ENCODE peak calls at places on chromosomes 7 and 10, in six cellular contexts. W is IMR-90, S is neuronal stem cell, C is H1, O is mesenchymal stem cell, H is trophoblast cell. Z is an unnamed sample.

GRCh38 chr10:26199841-26200240 is 16.7 kb upstream of the GAD2 start:
- DNase-seq in W (no peak), S (no peak), C (no peak), O (no peak), H (peak; percentile 5), Z (peak; percentile 78)

GRCh38 chr7:39565538-39565937 is 666 bp upstream of the YAE1 start:
- DNase-seq in W (no peak), S (no peak), C (no peak), O (no peak), H (no peak), Z (no peak)

GRCh38 chr10:44854693-44855350 is 56.3 kb upstream of the TMEM72 start:
- DNase-seq in W (no peak), S (no peak), C (no peak), O (no peak), H (no peak), Z (no peak)

GRCh38 chr10:15123749-15124184 is 26.6 kb downstream of the RPP38 start:
- DNase-seq in W (peak; percentile 86), S (no peak), C (no peak), O (peak; percentile 75), H (no peak), Z (no peak)

GRCh38 chr10:22053048-22053447 is 49.5 kb upstream of the DNAJC1 start:
- DNase-seq in W (no peak), S (no peak), C (no peak), O (peak; percentile 28), H (peak; percentile 37), Z (peak; percentile 9)

GRCh38 chr7:121924273-121925184 is 51.6 kb downstream of the PTPRZ1 start:
- DNase-seq in W (no peak), S (peak; percentile 54), C (no peak), O (no peak), H (no peak), Z (no peak)

GRCh38 chr7:40072268-40072667 is 62.2 kb downstream of the MPLKIP start:
- DNase-seq in W (no peak), S (no peak), C (no peak), O (no peak), H (no peak), Z (peak; percentile 35)

GRCh38 chr7:80137410-80137809 is 2.8 kb downstream of the GNAI1 start:
- DNase-seq in W (no peak), S (no peak), C (no peak), O (no peak), H (peak; percentile 54), Z (no peak)

GRCh38 chr10:110354322-110354766 is 49.6 kb upstream of the SMNDC1 start:
- DNase-seq in W (peak; percentile 90), S (peak; percentile 63), C (peak; percentile 58), O (peak; percentile 83), H (peak; percentile 85), Z (peak; percentile 88)

GRCh38 chr7:7921830-7922229 is 46.8 kb upstream of the GLCCI1 start:
- DNase-seq in W (no peak), S (no peak), C (no peak), O (no peak), H (no peak), Z (peak; percentile 7)

GRCh38 chr10:61135276-61135721 is 191.3 kb upstream of the RHOBTB1 start:
- DNase-seq in W (no peak), S (no peak), C (no peak), O (no peak), H (no peak), Z (peak; percentile 37)

GRCh38 chr10:90007226-90007625 is 305.8 kb downstream of the KIF20B start:
- DNase-seq in W (no peak), S (no peak), C (no peak), O (no peak), H (no peak), Z (peak; percentile 17)

GRCh38 chr7:473211-473734 is 46.4 kb downstream of the PDGFA start:
- DNase-seq in W (no peak), S (no peak), C (no peak), O (no peak), H (no peak), Z (no peak)

GRCh38 chr7:142892941-142893340 is 7.4 kb upstream of the TRPV6 start:
- DNase-seq in W (no peak), S (no peak), C (no peak), O (no peak), H (no peak), Z (no peak)

GRCh38 chr7:36967387-36967786 is 243.1 kb upstream of the AOAH start:
- DNase-seq in W (peak; percentile 62), S (peak; percentile 65), C (peak; percentile 47), O (peak; percentile 78), H (peak; percentile 86), Z (peak; percentile 90)

GRCh38 chr10:15325243-15326002 is 45.7 kb downstream of the FAM171A1 start:
- DNase-seq in W (peak; percentile 85), S (no peak), C (no peak), O (peak; percentile 76), H (no peak), Z (peak; percentile 46)

GRCh38 chr10:95531994-95532399 is 29.2 kb downstream of the SORBS1 start:
- DNase-seq in W (no peak), S (no peak), C (no peak), O (no peak), H (no peak), Z (peak; percentile 45)

GRCh38 chr7:158312789-158313188 is 274.8 kb downstream of the PTPRN2 start:
- DNase-seq in W (no peak), S (no peak), C (no peak), O (no peak), H (no peak), Z (no peak)

GRCh38 chr7:6709808-6710207 is 3.1 kb upstream of the ZNF12 start:
- DNase-seq in W (no peak), S (no peak), C (no peak), O (no peak), H (no peak), Z (no peak)
- H4K8ac ChIP-seq in W (no peak overlapping the region), S (no peak overlapping the region), C (no peak overlapping the region), O (no peak overlapping the region), H (no peak overlapping the region), Z (no peak overlapping the region)

DNA sequence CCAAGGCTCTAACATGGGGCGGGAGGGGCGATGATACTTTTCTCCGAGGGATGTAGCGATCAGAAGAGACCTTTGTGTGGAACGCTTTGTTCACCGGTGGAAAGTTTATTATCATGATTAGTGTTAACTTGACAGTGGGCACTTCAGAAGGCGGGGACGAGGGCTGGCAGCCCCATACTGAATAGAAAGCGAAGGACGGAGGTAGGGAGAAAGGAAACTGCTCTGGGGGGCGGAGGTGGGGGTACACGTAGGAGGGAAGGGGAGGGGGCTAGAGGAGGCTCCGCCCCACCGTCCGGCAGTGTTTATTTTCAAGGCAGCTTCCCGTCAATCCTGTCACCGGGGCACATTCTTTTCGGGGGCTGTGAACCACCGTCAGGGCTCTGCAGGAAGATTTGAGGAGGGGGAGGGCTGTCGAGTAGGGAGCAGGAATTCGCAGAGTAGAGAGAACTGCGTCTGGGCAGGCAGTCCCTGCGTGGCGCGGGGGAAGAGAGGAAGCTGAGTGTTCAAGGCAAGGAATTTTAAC is 9.4 kb upstream of the NKX2-3 start:
- DNase-seq in W (no peak), S (no peak), C (no peak), O (peak; percentile 84), H (no peak), Z (peak; percentile 88)
- H3K9ac ChIP-seq in W (no peak overlapping the region), S (no peak overlapping the region), C (no peak overlapping the region), O (no peak overlapping the region), H (peak overlapping the region; percentile 1), Z (no peak overlapping the region)

GRCh38 chr7:151408839-151409554 is 841 bp downstream of the WDR86 start:
- DNase-seq in W (no peak), S (no peak), C (no peak), O (peak; percentile 52), H (no peak), Z (peak; percentile 89)
- H3K4me3 ChIP-seq in W (peak overlapping the region; percentile 36), S (peak overlapping the region; percentile 96), C (peak overlapping the region; percentile 83), O (no peak overlapping the region), H (peak overlapping the region; percentile 79), Z (peak overlapping the region; percentile 70)

DNA sequence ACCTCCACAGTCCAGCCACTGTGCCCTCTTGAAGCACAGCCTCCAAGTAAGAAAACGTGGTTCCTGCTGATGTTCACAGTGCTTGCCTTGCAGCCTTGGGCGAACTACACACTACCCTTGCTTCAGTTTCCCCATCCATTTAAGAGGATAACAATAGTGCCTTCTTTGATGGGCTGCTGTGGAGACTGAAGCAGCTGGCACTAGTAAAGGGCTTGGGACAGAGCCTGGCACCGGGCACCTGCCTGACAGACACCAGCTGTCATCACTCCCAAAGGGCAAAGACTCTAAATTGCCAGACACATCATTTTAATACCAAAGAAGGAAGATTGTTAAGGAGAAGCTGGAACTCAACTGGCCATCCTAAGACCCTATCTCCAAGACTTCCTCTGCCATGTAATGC is 3.1 kb upstream of the C10orf90 start:
- DNase-seq in W (no peak), S (no peak), C (no peak), O (no peak), H (no peak), Z (no peak)
- H4K8ac ChIP-seq in W (no peak overlapping the region), S (no peak overlapping the region), C (no peak overlapping the region), O (no peak overlapping the region), H (no peak overlapping the region), Z (no peak overlapping the region)

DNA sequence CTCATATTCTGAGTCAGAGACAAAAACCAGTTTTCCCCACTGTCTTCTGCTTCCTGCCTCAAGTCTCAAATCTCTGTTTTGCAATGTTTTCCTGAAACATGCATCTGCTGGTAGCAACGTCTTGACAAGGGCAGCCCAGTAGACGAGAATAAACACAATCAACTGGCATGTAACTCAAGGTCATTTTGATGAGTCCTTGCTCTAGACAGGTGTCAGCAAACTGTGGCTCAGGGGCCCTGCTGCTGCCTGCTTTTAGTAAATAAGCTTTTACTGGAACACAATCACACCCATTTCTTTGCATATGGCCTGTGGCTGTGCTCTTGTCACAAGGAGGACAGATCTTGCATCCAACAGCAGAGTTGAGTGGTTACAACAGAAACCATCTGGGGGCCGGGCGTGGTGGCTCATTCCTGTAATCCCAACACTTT is 59.8 kb downstream of the ITIH5 start:
- DNase-seq in W (no peak), S (no peak), C (no peak), O (no peak), H (peak; percentile 98), Z (peak; percentile 36)
- H3K9ac ChIP-seq in W (no peak overlapping the region), S (no peak overlapping the region), C (no peak overlapping the region), O (no peak overlapping the region), H (no peak overlapping the region), Z (no peak overlapping the region)

Z was measured in mesendoderm.